ENCODE peak calls at places on chromosome 13, in ten cellular contexts. Y is Caco-2, S is kidney epithelial cell, D is mucosa of descending colon, U is uterus, B is GM12865, Z is tibial artery, L is brain microvascular endothelial cell, V is cardiac muscle cell, W is GM13976. A is an unnamed sample.

GRCh38 chr13:44989941-44990340 is 603 bp downstream of the GPALPP1 start:
- DNase-seq in S (no peak), L (no peak), B (peak; percentile 14), D (peak; percentile 17), Z (no peak), W (peak; percentile 31), U (no peak), Y (no peak), V (peak; percentile 5), A (no peak)

GRCh38 chr13:23608704-23609413 is 38.6 kb downstream of the TNFRSF19 start:
- DNase-seq in W (no peak), V (peak; percentile 33), L (peak; percentile 29), Z (no peak), Y (no peak), U (peak; percentile 40), S (no peak), B (no peak), D (peak; percentile 19), A (no peak)

GRCh38 chr13:112722433-112723250 is 32.8 kb downstream of the ATP11A start:
- DNase-seq in U (peak; percentile 67), B (no peak), D (peak; percentile 30), Y (peak; percentile 94), Z (no peak), S (peak; percentile 41), L (peak; percentile 76), W (no peak), V (peak; percentile 93), A (no peak)

GRCh38 chr13:21022694-21023325 is 38.6 kb downstream of the LATS2 start:
- DNase-seq in S (no peak), W (no peak), V (no peak), Y (no peak), L (no peak), B (no peak), D (no peak), Z (no peak), U (no peak), A (no peak)

GRCh38 chr13:32650705-32651311 is 64.6 kb downstream of the PDS5B start:
- DNase-seq in U (no peak), L (peak; percentile 61), B (peak; percentile 86), Z (no peak), S (peak; percentile 25), Y (peak; percentile 69), D (peak; percentile 83), W (peak; percentile 47), V (peak; percentile 81), A (no peak)

GRCh38 chr13:113520571-113520970 is 30.1 kb upstream of the DCUN1D2 start:
- DNase-seq in V (no peak), L (no peak), Y (no peak), U (no peak), D (no peak), S (no peak), W (no peak), B (no peak), Z (peak; percentile 31), A (no peak)

GRCh38 chr13:109345433-109345941 is 440.9 kb downstream of the IRS2 start:
- DNase-seq in Y (no peak), L (peak; percentile 65), V (peak; percentile 13), B (no peak), S (peak; percentile 55), U (no peak), Z (no peak), D (no peak), W (no peak), A (no peak)

GRCh38 chr13:112973577-112973951 is 4.5 kb downstream of the MCF2L start:
- DNase-seq in B (no peak), V (no peak), D (no peak), Z (no peak), L (no peak), S (no peak), U (no peak), Y (no peak), W (no peak), A (no peak)

GRCh38 chr13:102707465-102707864 is 12.6 kb upstream of the METTL21C start:
- DNase-seq in Y (no peak), V (peak; percentile 92), S (peak; percentile 76), D (no peak), Z (no peak), U (no peak), B (no peak), W (no peak), L (peak; percentile 83), A (no peak)

GRCh38 chr13:100130092-100130491 is 41.2 kb downstream of the PCCA start:
- DNase-seq in Z (no peak), Y (no peak), L (no peak), V (no peak), W (no peak), B (no peak), U (no peak), S (no peak), D (no peak), A (no peak)

GRCh38 chr13:100636004-100636403 is 38.6 kb downstream of the TMTC4 start:
- DNase-seq in V (no peak), Z (no peak), Y (no peak), D (no peak), B (no peak), L (no peak), W (no peak), U (no peak), S (no peak), A (no peak)

GRCh38 chr13:110233181-110233641 is 73.7 kb downstream of the COL4A1 start:
- DNase-seq in Z (peak; percentile 90), L (peak; percentile 87), V (peak; percentile 95), D (no peak), W (no peak), Y (no peak), B (no peak), S (no peak), U (peak; percentile 61), A (no peak)

GRCh38 chr13:45335397-45336024 is 5.5 kb downstream of the TPT1 start:
- DNase-seq in Z (no peak), D (no peak), W (no peak), Y (no peak), B (no peak), S (no peak), V (peak; percentile 41), L (no peak), U (no peak), A (no peak)

GRCh38 chr13:28336193-28336657 is 158.7 kb downstream of the FLT1 start:
- DNase-seq in D (no peak), U (peak; percentile 21), L (no peak), S (no peak), Y (no peak), W (no peak), V (no peak), B (no peak), Z (no peak), A (no peak)

GRCh38 chr13:46172531-46172991 is 9.4 kb downstream of the LCP1 start:
- DNase-seq in W (no peak), B (peak; percentile 83), D (peak; percentile 36), Y (no peak), U (no peak), V (no peak), S (no peak), Z (no peak), L (no peak), A (no peak)

GRCh38 chr13:22285867-22286632 is 615.2 kb downstream of the FGF9 start:
- DNase-seq in Y (no peak), B (peak; percentile 19), Z (no peak), W (peak; percentile 24), D (no peak), L (no peak), V (no peak), U (no peak), S (no peak), A (no peak)

GRCh38 chr13:110231348-110232047 is 75.5 kb downstream of the COL4A1 start:
- DNase-seq in L (no peak), B (no peak), Y (no peak), V (no peak), U (no peak), Z (no peak), S (no peak), W (no peak), D (no peak), A (no peak)

GRCh38 chr13:104571890-104572229 is 1505.6 kb upstream of the SLC10A2 start:
- DNase-seq in W (no peak), V (no peak), U (no peak), Y (no peak), D (no peak), S (no peak), Z (no peak), L (no peak), B (no peak), A (no peak)
- TF ChIP-seq CTCF in W (no peak), V (no peak), U (no peak), Y (no peak), D (no peak), S (no peak), Z (no peak), L (no peak), B (no peak), A (no peak)

GRCh38 chr13:103788061-103788652 is 721.9 kb upstream of the SLC10A2 start:
- DNase-seq in U (no peak), L (peak; percentile 14), Y (no peak), Z (no peak), D (peak; percentile 3), B (no peak), S (no peak), W (no peak), V (no peak), A (no peak)
- TF ChIP-seq CTCF in U (no peak), L (peak; percentile 57), Y (no peak), Z (no peak), D (no peak), B (no peak), S (peak; percentile 46), W (no peak), V (peak; percentile 10), A (no peak)

GRCh38 chr13:83549671-83550070 is 332.6 kb downstream of the SLITRK1 start:
- DNase-seq in Z (no peak), U (no peak), W (no peak), D (no peak), L (no peak), Y (no peak), V (no peak), B (no peak), S (no peak), A (no peak)
- TF ChIP-seq CTCF in Z (no peak), U (no peak), W (no peak), D (no peak), L (no peak), Y (no peak), V (no peak), B (no peak), S (no peak), A (no peak)

GRCh38 chr13:103795892-103796478 is 729.8 kb upstream of the SLC10A2 start:
- DNase-seq in S (no peak), U (no peak), V (no peak), B (no peak), Y (no peak), L (no peak), Z (no peak), W (no peak), D (no peak), A (no peak)

GRCh38 chr13:103799028-103799427 is 732.8 kb upstream of the SLC10A2 start:
- DNase-seq in Z (no peak), D (no peak), Y (no peak), S (no peak), V (no peak), L (no peak), W (no peak), U (no peak), B (no peak), A (no peak)

DNA sequence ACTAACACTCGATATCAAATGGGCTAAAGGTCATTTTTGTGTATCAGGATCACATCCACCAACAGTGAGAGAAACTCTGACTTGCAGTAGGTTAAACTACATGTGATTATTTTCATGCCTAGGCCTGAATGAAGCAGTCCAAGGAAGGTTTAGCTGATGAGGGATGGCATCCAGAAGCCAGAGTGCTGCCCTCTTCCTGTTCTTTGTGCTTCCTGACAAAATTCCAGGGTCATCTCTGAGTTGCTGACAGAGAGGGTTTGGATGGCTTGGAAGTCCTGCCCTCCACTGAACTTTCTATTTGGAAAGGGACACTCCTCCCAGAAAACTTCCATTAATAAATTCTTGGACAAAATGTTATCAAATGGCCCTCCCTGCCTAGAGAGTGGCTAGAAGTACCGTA is 728.3 kb upstream of the SLC10A2 start:
- DNase-seq in Z (no peak), S (no peak), L (no peak), D (no peak), V (no peak), U (no peak), W (no peak), B (no peak), Y (no peak), A (no peak)
- TF ChIP-seq CTCF in Z (no peak), S (no peak), L (no peak), D (no peak), V (no peak), U (no peak), W (no peak), B (no peak), Y (no peak), A (no peak)

A was measured in omental fat pad.